ENCODE peak calls at places on chromosomes 7 and 10, in six cellular contexts. One of them, this sample, is unnamed.

GRCh38 chr7:157692156-157693011 is 355.6 kb downstream of the DNAJB6 start:
- DNase-seq in right lobe of liver: no peak
- DNase-seq in IMR-90: no peak
- DNase-seq in Peyer's patch: peak
- DNase-seq in transverse colon: no peak
- DNase-seq in testis: no peak
- DNase-seq in this sample: no peak

GRCh38 chr10:47255033-47255813 is 44.8 kb upstream of the GDF10 start:
- DNase-seq in right lobe of liver: peak
- DNase-seq in IMR-90: no peak
- DNase-seq in Peyer's patch: no peak
- DNase-seq in transverse colon: peak
- DNase-seq in testis: no peak
- DNase-seq in this sample: no peak

GRCh38 chr10:91210435-91210834 is 10.0 kb upstream of the PCGF5 start:
- DNase-seq in right lobe of liver: no peak
- DNase-seq in IMR-90: no peak
- DNase-seq in Peyer's patch: peak
- DNase-seq in transverse colon: peak
- DNase-seq in testis: no peak
- DNase-seq in this sample: no peak

GRCh38 chr7:37853468-37853867 is 5.1 kb downstream of the NME8 start:
- DNase-seq in right lobe of liver: no peak
- DNase-seq in IMR-90: no peak
- DNase-seq in Peyer's patch: no peak
- DNase-seq in transverse colon: no peak
- DNase-seq in testis: no peak
- DNase-seq in this sample: peak

GRCh38 chr7:134364619-134365037 is 47.9 kb upstream of the SLC35B4 start:
- DNase-seq in right lobe of liver: no peak
- DNase-seq in IMR-90: peak
- DNase-seq in Peyer's patch: no peak
- DNase-seq in transverse colon: no peak
- DNase-seq in testis: no peak
- DNase-seq in this sample: no peak

GRCh38 chr7:80466638-80467037 is 45.2 kb downstream of the GNAT3 start:
- DNase-seq in right lobe of liver: no peak
- DNase-seq in IMR-90: no peak
- DNase-seq in Peyer's patch: no peak
- DNase-seq in transverse colon: no peak
- DNase-seq in testis: no peak
- DNase-seq in this sample: peak

GRCh38 chr10:48623607-48624132 is 18.8 kb upstream of the ARHGAP22 start:
- DNase-seq in right lobe of liver: no peak
- DNase-seq in IMR-90: no peak
- DNase-seq in Peyer's patch: no peak
- DNase-seq in transverse colon: no peak
- DNase-seq in testis: no peak
- DNase-seq in this sample: no peak

GRCh38 chr7:128067983-128068382 is 36.7 kb upstream of the LRRC4 start:
- DNase-seq in right lobe of liver: no peak
- DNase-seq in IMR-90: no peak
- DNase-seq in Peyer's patch: no peak
- DNase-seq in transverse colon: no peak
- DNase-seq in testis: no peak
- DNase-seq in this sample: no peak

GRCh38 chr7:30214651-30215137 is 69.7 kb upstream of the ZNRF2 start:
- DNase-seq in right lobe of liver: no peak
- DNase-seq in IMR-90: no peak
- DNase-seq in Peyer's patch: no peak
- DNase-seq in transverse colon: no peak
- DNase-seq in testis: no peak
- DNase-seq in this sample: no peak

GRCh38 chr10:113454341-113455061 is 98.4 kb upstream of the HABP2 start:
- DNase-seq in right lobe of liver: peak
- DNase-seq in IMR-90: peak
- DNase-seq in Peyer's patch: peak
- DNase-seq in transverse colon: peak
- DNase-seq in testis: peak
- DNase-seq in this sample: peak

GRCh38 chr10:102782698-102783540 is 39.2 kb downstream of the WBP1L start:
- DNase-seq in right lobe of liver: peak
- DNase-seq in IMR-90: peak
- DNase-seq in Peyer's patch: no peak
- DNase-seq in transverse colon: peak
- DNase-seq in testis: peak
- DNase-seq in this sample: no peak

GRCh38 chr10:104711167-104711765 is 70.2 kb downstream of the SORCS3 start:
- DNase-seq in right lobe of liver: no peak
- DNase-seq in IMR-90: no peak
- DNase-seq in Peyer's patch: no peak
- DNase-seq in transverse colon: no peak
- DNase-seq in testis: no peak
- DNase-seq in this sample: no peak

GRCh38 chr10:24214762-24215161 is 5.8 kb downstream of the KIAA1217 start:
- DNase-seq in right lobe of liver: no peak
- DNase-seq in IMR-90: no peak
- DNase-seq in Peyer's patch: no peak
- DNase-seq in transverse colon: no peak
- DNase-seq in testis: no peak
- DNase-seq in this sample: no peak

GRCh38 chr7:67423058-67423457 is 426.4 kb downstream of the TYW1 start:
- DNase-seq in right lobe of liver: no peak
- DNase-seq in IMR-90: no peak
- DNase-seq in Peyer's patch: no peak
- DNase-seq in transverse colon: no peak
- DNase-seq in testis: no peak
- DNase-seq in this sample: no peak

GRCh38 chr7:137932881-137933269 is 69.0 kb downstream of the CREB3L2 start:
- DNase-seq in right lobe of liver: no peak
- DNase-seq in IMR-90: peak
- DNase-seq in Peyer's patch: no peak
- DNase-seq in transverse colon: no peak
- DNase-seq in testis: no peak
- DNase-seq in this sample: peak

GRCh38 chr7:47253650-47254080 is 328.2 kb downstream of the TNS3 start:
- DNase-seq in right lobe of liver: no peak
- DNase-seq in IMR-90: peak
- DNase-seq in Peyer's patch: no peak
- DNase-seq in transverse colon: peak
- DNase-seq in testis: peak
- DNase-seq in this sample: peak

GRCh38 chr7:128876586-128876977 is 13.9 kb downstream of the ATP6V1F start:
- DNase-seq in right lobe of liver: no peak
- DNase-seq in IMR-90: no peak
- DNase-seq in Peyer's patch: peak
- DNase-seq in transverse colon: peak
- DNase-seq in testis: no peak
- DNase-seq in this sample: no peak

GRCh38 chr7:19177269-19177668 is 32.0 kb upstream of the FERD3L start:
- DNase-seq in right lobe of liver: no peak
- DNase-seq in IMR-90: no peak
- DNase-seq in Peyer's patch: no peak
- DNase-seq in transverse colon: no peak
- DNase-seq in testis: no peak
- DNase-seq in this sample: no peak

GRCh38 chr10:57716884-57717283 is 550.8 kb downstream of the IPMK start:
- DNase-seq in right lobe of liver: no peak
- DNase-seq in IMR-90: peak
- DNase-seq in Peyer's patch: no peak
- DNase-seq in transverse colon: no peak
- DNase-seq in testis: no peak
- DNase-seq in this sample: peak

GRCh38 chr10:112490543-112490942 is 43.5 kb downstream of the VTI1A start:
- DNase-seq in right lobe of liver: no peak
- DNase-seq in IMR-90: peak
- DNase-seq in Peyer's patch: no peak
- DNase-seq in transverse colon: no peak
- DNase-seq in testis: no peak
- DNase-seq in this sample: no peak

GRCh38 chr7:132793474-132793873 is 217.2 kb upstream of the PLXNA4 start:
- DNase-seq in right lobe of liver: no peak
- DNase-seq in IMR-90: no peak
- DNase-seq in Peyer's patch: no peak
- DNase-seq in transverse colon: no peak
- DNase-seq in testis: no peak
- DNase-seq in this sample: no peak

GRCh38 chr10:7315906-7316305 is 94.9 kb downstream of the SFMBT2 start:
- DNase-seq in right lobe of liver: no peak
- DNase-seq in IMR-90: no peak
- DNase-seq in Peyer's patch: no peak
- DNase-seq in transverse colon: no peak
- DNase-seq in testis: no peak
- DNase-seq in this sample: no peak

DNA sequence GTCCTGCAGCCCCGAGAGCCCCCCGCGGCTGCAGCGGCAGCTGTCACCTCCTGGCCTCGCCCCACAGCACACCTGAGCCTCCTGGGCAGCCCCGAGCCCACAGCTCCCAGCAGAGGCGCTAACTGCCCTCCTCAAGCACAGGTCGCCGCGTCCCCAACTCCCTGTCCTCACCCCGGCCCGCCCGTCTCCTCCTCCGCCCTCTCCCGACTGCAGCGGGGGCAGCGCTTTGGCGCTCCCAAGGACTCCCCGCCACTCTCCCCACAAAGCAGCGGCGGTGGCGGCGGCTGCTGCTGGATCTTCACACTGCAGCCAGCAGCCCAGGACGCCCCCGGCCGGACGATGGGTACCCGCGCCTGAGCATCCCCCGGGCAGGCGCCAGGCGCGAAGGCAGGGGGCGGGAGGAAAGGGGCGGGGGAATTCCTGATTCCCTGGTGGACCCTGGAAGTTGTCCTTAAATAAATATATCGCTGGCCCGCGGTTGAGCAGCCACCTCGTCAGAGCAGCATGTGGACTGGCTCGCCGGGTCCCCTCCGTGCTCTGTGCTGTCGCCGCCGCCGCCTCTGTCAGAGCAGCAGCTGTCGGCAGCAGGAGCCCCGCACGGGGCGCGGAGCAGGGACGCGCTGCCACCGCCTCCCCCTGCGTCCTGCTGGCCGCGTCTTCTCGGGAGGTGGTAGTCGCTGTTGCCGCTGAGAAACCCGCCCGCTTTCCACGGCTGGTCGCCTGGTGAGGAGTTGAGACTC is at the start of gene ZNF804B:
- DNase-seq in right lobe of liver: peak
- DNase-seq in IMR-90: no peak
- DNase-seq in Peyer's patch: no peak
- DNase-seq in transverse colon: peak
- DNase-seq in testis: peak
- DNase-seq in this sample: no peak
- TF ChIP-seq POLR2A in right lobe of liver: no peak
- TF ChIP-seq POLR2A in IMR-90: no peak
- TF ChIP-seq POLR2A in Peyer's patch: no peak
- TF ChIP-seq POLR2A in transverse colon: no peak
- TF ChIP-seq POLR2A in testis: no peak
- TF ChIP-seq POLR2A in this sample: no peak

GRCh38 chr7:135557455-135558336 is at the start of gene NUP205:
- DNase-seq in right lobe of liver: peak
- DNase-seq in IMR-90: peak
- DNase-seq in Peyer's patch: peak
- DNase-seq in transverse colon: peak
- DNase-seq in testis: peak
- DNase-seq in this sample: peak
- TF ChIP-seq POLR2A in right lobe of liver: peak
- TF ChIP-seq POLR2A in IMR-90: peak
- TF ChIP-seq POLR2A in Peyer's patch: peak
- TF ChIP-seq POLR2A in transverse colon: peak
- TF ChIP-seq POLR2A in testis: no peak
- TF ChIP-seq POLR2A in this sample: peak

GRCh38 chr10:96401036-96401435 is 42.2 kb upstream of the OPALIN start:
- DNase-seq in right lobe of liver: peak
- DNase-seq in IMR-90: no peak
- DNase-seq in Peyer's patch: no peak
- DNase-seq in transverse colon: no peak
- DNase-seq in testis: no peak
- DNase-seq in this sample: no peak
- TF ChIP-seq POLR2A in right lobe of liver: no peak
- TF ChIP-seq POLR2A in IMR-90: no peak
- TF ChIP-seq POLR2A in Peyer's patch: no peak
- TF ChIP-seq POLR2A in transverse colon: no peak
- TF ChIP-seq POLR2A in testis: no peak
- TF ChIP-seq POLR2A in this sample: no peak

DNA sequence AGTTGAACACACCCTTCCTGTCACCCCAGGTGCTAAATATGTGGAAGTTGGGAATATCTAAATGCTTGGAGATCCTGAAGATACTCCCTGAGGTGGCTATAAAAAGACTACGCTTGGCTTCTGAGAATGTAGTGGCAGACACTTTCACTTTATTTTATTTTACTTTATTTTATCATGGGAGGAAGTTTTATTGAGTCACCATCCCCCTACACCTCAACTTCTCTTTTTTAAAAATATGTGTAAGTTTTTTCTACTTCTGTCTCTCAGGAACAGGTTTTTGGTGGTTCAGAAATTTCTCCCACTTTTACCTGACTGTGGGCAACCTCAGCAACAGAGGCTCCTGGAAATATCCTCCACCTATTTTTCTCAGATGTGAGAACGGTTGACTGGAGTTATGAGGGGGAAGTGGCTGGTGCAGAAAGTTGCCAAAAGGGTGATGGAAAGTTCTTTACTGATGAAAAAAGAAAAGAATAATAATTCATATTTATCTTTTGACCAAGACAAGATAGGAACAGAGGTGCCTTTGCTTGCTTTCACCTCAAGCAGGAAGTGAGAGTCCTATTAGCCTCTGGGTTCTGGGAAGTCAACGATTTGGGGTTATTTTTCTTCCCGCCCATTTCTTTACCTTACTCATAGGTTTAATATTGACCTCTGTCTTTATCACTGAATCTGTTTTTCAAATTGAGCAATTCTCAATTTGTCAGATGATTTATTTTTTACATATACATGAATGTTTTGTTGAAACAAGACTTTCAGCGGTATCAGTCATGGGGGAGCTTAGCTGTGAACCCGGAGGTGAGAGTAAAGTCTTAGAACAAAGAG is 103.6 kb downstream of the AHR start:
- DNase-seq in right lobe of liver: no peak
- DNase-seq in IMR-90: no peak
- DNase-seq in Peyer's patch: no peak
- DNase-seq in transverse colon: no peak
- DNase-seq in testis: no peak
- DNase-seq in this sample: no peak
- TF ChIP-seq POLR2A in right lobe of liver: no peak
- TF ChIP-seq POLR2A in IMR-90: no peak
- TF ChIP-seq POLR2A in Peyer's patch: no peak
- TF ChIP-seq POLR2A in transverse colon: no peak
- TF ChIP-seq POLR2A in testis: no peak
- TF ChIP-seq POLR2A in this sample: no peak

This sample was measured in erythroblast.